ENCODE peak calls at places on chromosomes 1 and 21, in nine cellular contexts. K is adrenal gland; G is left lung; E is neuronal stem cell; Q is CD8-positive, alpha-beta memory T cell; V is colonic mucosa; Y is tibial artery; M is pancreas; U is left ventricle myocardium inferior. T is an unnamed sample.

GRCh38 chr1:206776239-206776638 is 3.9 kb upstream of the IL10 start:
- DNase-seq in K (no peak), U (no peak), E (no peak), M (no peak), G (no peak), Q (no peak), V (no peak), Y (no peak), T (no peak)

GRCh38 chr1:29590583-29591555 is 354.5 kb downstream of the PTPRU start:
- DNase-seq in U (no peak), E (no peak), V (no peak), K (no peak), Q (no peak), Y (no peak), M (no peak), G (no peak), T (no peak)

GRCh38 chr1:15786581-15786980 is 20.9 kb downstream of the UQCRHL start:
- DNase-seq in G (no peak), Q (no peak), Y (peak; percentile 68), M (no peak), U (no peak), K (no peak), V (no peak), E (no peak), T (no peak)

GRCh38 chr1:35386954-35387353 is 118.4 kb downstream of the ZMYM4 start:
- DNase-seq in E (no peak), V (no peak), G (peak; percentile 69), Q (no peak), U (no peak), K (no peak), M (peak; percentile 69), Y (no peak), T (no peak)

GRCh38 chr1:32273389-32274208 is 18.3 kb upstream of the HDAC1 start:
- DNase-seq in Q (peak; percentile 74), V (peak; percentile 77), U (no peak), K (no peak), M (no peak), G (no peak), E (no peak), Y (no peak), T (no peak)

GRCh38 chr1:24362982-24363614 is 43.9 kb downstream of the GRHL3 start:
- DNase-seq in K (no peak), U (no peak), Y (peak; percentile 42), G (no peak), E (no peak), V (no peak), Q (no peak), M (no peak), T (peak; percentile 73)

GRCh38 chr1:12555411-12556367 is 62.3 kb downstream of the DHRS3 start:
- DNase-seq in M (no peak), Y (peak; percentile 16), Q (no peak), V (no peak), K (no peak), E (no peak), G (peak; percentile 51), U (peak; percentile 13), T (peak; percentile 67)

GRCh38 chr1:52842643-52843310 is at the start of gene ZYG11A:
- DNase-seq in U (peak; percentile 49), E (peak; percentile 54), Y (no peak), K (peak; percentile 37), G (peak; percentile 86), M (peak; percentile 64), V (peak; percentile 50), Q (peak; percentile 22), T (no peak)

GRCh38 chr1:24966724-24967346 is 36.8 kb upstream of the RUNX3 start:
- DNase-seq in Q (peak; percentile 54), Y (no peak), M (no peak), E (no peak), K (no peak), V (no peak), U (no peak), G (no peak), T (peak; percentile 51)

GRCh38 chr1:54249798-54250497 is 50.0 kb downstream of the MRPL37 start:
- DNase-seq in E (no peak), Y (peak; percentile 64), K (peak; percentile 73), G (no peak), U (no peak), M (no peak), Q (no peak), V (no peak), T (no peak)

GRCh38 chr1:41843378-41843777 is 75.3 kb downstream of the HIVEP3 start:
- DNase-seq in K (no peak), Y (no peak), E (no peak), G (no peak), V (no peak), U (no peak), Q (no peak), M (no peak), T (no peak)

GRCh38 chr21:38984982-38985422 is 179.3 kb downstream of the ETS2 start:
- DNase-seq in M (no peak), U (no peak), K (no peak), E (no peak), V (no peak), Q (no peak), G (no peak), Y (no peak), T (no peak)

GRCh38 chr1:14441302-14441741 is 157.2 kb upstream of the KAZN start:
- DNase-seq in Y (no peak), V (no peak), U (no peak), M (no peak), Q (no peak), K (no peak), G (peak; percentile 57), E (no peak), T (no peak)

DNA sequence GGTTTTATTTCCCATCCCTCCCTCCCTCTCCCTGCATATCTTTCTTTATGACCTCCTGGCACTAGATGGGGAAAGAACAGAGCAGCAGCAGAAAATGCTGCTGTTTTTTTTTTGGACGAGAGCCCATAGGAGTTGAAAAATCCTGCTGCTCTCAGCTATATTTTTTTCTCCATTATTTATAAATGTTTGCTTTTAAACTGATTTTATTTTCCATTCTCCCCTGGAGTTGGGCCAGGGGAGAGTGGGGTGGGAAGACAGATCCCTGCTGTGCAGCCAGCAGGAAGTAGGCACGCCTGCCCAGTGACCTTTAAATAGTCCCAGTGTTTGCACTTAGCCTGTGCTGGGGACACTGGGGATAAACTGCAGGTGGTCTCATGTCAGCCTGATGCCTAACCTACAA is 17.4 kb downstream of the SFT2D2 start:
- DNase-seq in U (no peak), K (no peak), E (no peak), M (no peak), Q (no peak), Y (no peak), G (no peak), V (no peak), T (no peak)
- H3K27ac ChIP-seq in U (peak overlapping the region; percentile 67), K (peak overlapping the region; percentile 55), E (peak overlapping the region; percentile 5), M (no peak overlapping the region), Q (no peak overlapping the region), Y (no peak overlapping the region), G (peak overlapping the region; percentile 48), V (no peak overlapping the region), T (peak overlapping the region; percentile 73)

GRCh38 chr1:155913969-155914757 is 3.0 kb upstream of the RIT1 start:
- DNase-seq in V (no peak), G (no peak), E (no peak), K (no peak), Q (no peak), U (no peak), M (no peak), Y (no peak), T (no peak)

GRCh38 chr1:155920717-155921116 is 9.6 kb upstream of the RIT1 start:
- DNase-seq in Y (no peak), G (no peak), Q (no peak), K (no peak), M (no peak), V (no peak), E (no peak), U (no peak), T (no peak)

GRCh38 chr1:155919801-155920200 is 8.7 kb upstream of the RIT1 start:
- DNase-seq in E (no peak), K (no peak), U (no peak), M (no peak), V (no peak), G (no peak), Y (no peak), Q (no peak), T (no peak)

DNA sequence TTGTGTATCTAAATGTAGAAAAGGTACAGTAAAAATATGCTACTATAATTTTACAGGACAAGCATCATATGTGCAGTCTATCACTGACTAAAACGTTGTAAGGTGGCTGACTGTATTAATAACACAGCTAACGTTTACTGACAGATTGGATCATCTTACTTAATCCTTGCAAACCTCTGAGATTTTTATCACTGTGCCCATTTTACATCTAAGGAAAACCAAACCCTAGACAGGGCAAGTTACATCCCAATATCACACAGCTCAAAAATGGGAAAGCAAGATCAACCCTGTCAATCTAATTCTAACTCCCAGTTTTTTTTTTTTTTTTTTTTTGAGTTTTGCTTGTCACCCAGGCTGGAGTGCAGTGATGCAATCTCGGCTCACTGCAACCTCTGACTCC is 7.5 kb upstream of the RIT1 start:
- DNase-seq in K (no peak), G (no peak), Q (no peak), Y (no peak), V (no peak), M (no peak), U (no peak), E (no peak), T (no peak)
- H3K36me3 ChIP-seq in K (peaks cover 98% of the 10 kb centered on the region), G (peaks cover 100% of the 10 kb centered on the region), Q (peaks cover 75% of the 10 kb centered on the region), Y (peaks cover 100% of the 10 kb centered on the region), V (peaks cover 31% of the 10 kb centered on the region), M (peaks cover 92% of the 10 kb centered on the region), U (peaks cover 99% of the 10 kb centered on the region), E (peaks cover 98% of the 10 kb centered on the region), T (peaks cover 100% of the 10 kb centered on the region)

GRCh38 chr1:59704721-59705120 is 110.0 kb upstream of the HOOK1 start:
- DNase-seq in G (no peak), Q (no peak), K (no peak), V (no peak), E (no peak), M (no peak), Y (no peak), U (no peak), T (no peak)
- H3K27ac ChIP-seq in G (peak overlapping the region; percentile 20), Q (no peak overlapping the region), K (peak overlapping the region; percentile 74), V (no peak overlapping the region), E (no peak overlapping the region), M (no peak overlapping the region), Y (peak overlapping the region; percentile 76), U (peak overlapping the region; percentile 77), T (peak overlapping the region; percentile 74)

GRCh38 chr1:156465747-156466365 is 34.7 kb downstream of the MEF2D start:
- DNase-seq in Q (no peak), E (no peak), Y (no peak), K (peak; percentile 25), M (no peak), V (no peak), U (no peak), G (no peak), T (no peak)

GRCh38 chr1:156464335-156464734 is 36.2 kb downstream of the MEF2D start:
- DNase-seq in K (no peak), U (no peak), G (no peak), Y (peak; percentile 64), V (no peak), M (no peak), E (no peak), Q (no peak), T (peak; percentile 68)

GRCh38 chr1:156462954-156463795 is 37.4 kb downstream of the MEF2D start:
- DNase-seq in E (no peak), Y (no peak), M (no peak), G (no peak), U (no peak), Q (no peak), V (no peak), K (no peak), T (no peak)

GRCh38 chr1:156463874-156464273 is 36.7 kb downstream of the MEF2D start:
- DNase-seq in Q (no peak), K (no peak), G (no peak), Y (peak; percentile 48), V (no peak), U (no peak), M (no peak), E (no peak), T (no peak)

GRCh38 chr1:156464825-156465452 is 35.6 kb downstream of the MEF2D start:
- DNase-seq in E (no peak), Y (no peak), V (no peak), M (no peak), K (no peak), U (no peak), Q (no peak), G (no peak), T (no peak)
- H3K36me3 ChIP-seq in E (peaks cover 18% of the 10 kb centered on the region), Y (peaks cover 48% of the 10 kb centered on the region), V (peaks cover 21% of the 10 kb centered on the region), M (peaks cover 42% of the 10 kb centered on the region), K (peaks cover 53% of the 10 kb centered on the region), U (peaks cover 44% of the 10 kb centered on the region), Q (peaks cover 38% of the 10 kb centered on the region), G (peaks cover 56% of the 10 kb centered on the region), T (peaks cover 32% of the 10 kb centered on the region)